ENCODE peak calls at places on chromosomes 5 and 9, in eight cellular contexts. X is EL; J is A549; U is activated naive CD8-positive, alpha-beta T cell treated with anti-CD3 and anti-CD28 coated beads, Interleukin-2, amount 50 U/mL, for 24 hours; H is right cardiac atrium; I is H1; C is GM04504; S is stimulated activated CD8-positive, alpha-beta memory T cell treated with anti-CD3 and anti-CD28 coated beads, Interleukin-7, amount 100 ng/mL, for 24 hours. T is an unnamed sample.

GRCh38 chr9:27361401-27361953 is 64.5 kb upstream of the EQTN start:
- DNase-seq in X (no peak), J (no peak), U (no peak), H (no peak), I (no peak), C (no peak), S (no peak), T (no peak)

GRCh38 chr9:133693703-133694529 is 44.2 kb downstream of the SARDH start:
- DNase-seq in X (no peak), J (no peak), U (no peak), H (no peak), I (no peak), C (no peak), S (no peak), T (no peak)

GRCh38 chr5:33936004-33936380 is 194 bp upstream of the RXFP3 start:
- DNase-seq in X (peak), J (peak), U (peak), H (peak), I (no peak), C (peak), S (peak), T (no peak)

GRCh38 chr9:20319641-20320337 is 302.5 kb downstream of the MLLT3 start:
- DNase-seq in X (peak), J (peak), U (peak), H (no peak), I (no peak), C (no peak), S (no peak), T (no peak)

GRCh38 chr5:141637266-141637692 is 482 bp downstream of the RELL2 start:
- DNase-seq in X (peak), J (no peak), U (peak), H (no peak), I (no peak), C (no peak), S (peak), T (peak)

GRCh38 chr9:101387871-101388506 is 3.2 kb upstream of the BAAT start:
- DNase-seq in X (peak), J (peak), U (no peak), H (no peak), I (no peak), C (peak), S (no peak), T (peak)

GRCh38 chr5:6111131-6111530 is 267.2 kb downstream of the MED10 start:
- DNase-seq in X (no peak), J (no peak), U (no peak), H (no peak), I (no peak), C (no peak), S (no peak), T (no peak)

GRCh38 chr5:104045987-104046386 is 483.4 kb upstream of the NUDT12 start:
- DNase-seq in X (no peak), J (no peak), U (no peak), H (no peak), I (no peak), C (no peak), S (no peak), T (no peak)

GRCh38 chr5:140298183-140298601 is 4.7 kb downstream of the PFDN1 start:
- DNase-seq in X (peak), J (no peak), U (no peak), H (no peak), I (no peak), C (no peak), S (no peak), T (no peak)

T was measured in B cell.